ENCODE peak calls at places on chromosomes 5 and 9, in seven cellular contexts. P, S, H, U, C, D and B are unnamed samples.
A peak's percentile ranks its signal among the peaks of the same experiment; 100 is the strongest.

GRCh38 chr5:64518784-64519183 is 13.0 kb downstream of the RGS7BP start:
- DNase-seq in P (no peak), U (no peak), C (no peak), D (no peak), H (no peak), S (no peak), B (no peak)

GRCh38 chr5:62431735-62432617 is 19.4 kb downstream of the IPO11 start:
- DNase-seq in H (no peak), U (no peak), C (no peak), P (no peak), D (no peak), S (no peak), B (no peak)

GRCh38 chr9:109558718-109559151 is 60.6 kb upstream of the PTPN3 start:
- DNase-seq in D (no peak), H (no peak), C (no peak), U (peak; percentile 59), S (no peak), P (no peak), B (no peak)

GRCh38 chr5:38453506-38453905 is 102.9 kb downstream of the LIFR start:
- DNase-seq in D (no peak), S (no peak), H (no peak), U (no peak), C (no peak), P (no peak), B (no peak)

GRCh38 chr5:146051678-146052077 is 53.7 kb downstream of the PLAC8L1 start:
- DNase-seq in U (no peak), H (no peak), D (peak; percentile 29), S (no peak), C (peak; percentile 53), P (no peak), B (peak; percentile 85)

GRCh38 chr9:4497855-4498254 is 7.6 kb downstream of the SLC1A1 start:
- DNase-seq in H (no peak), C (peak; percentile 29), P (no peak), U (no peak), D (no peak), S (no peak), B (peak; percentile 39)

GRCh38 chr5:98402130-98402529 is 371.3 kb upstream of the RGMB start:
- DNase-seq in U (no peak), C (no peak), H (no peak), P (no peak), D (no peak), S (no peak), B (no peak)

GRCh38 chr9:134055981-134056461 is 11.8 kb downstream of the BRD3 start:
- DNase-seq in P (no peak), U (peak; percentile 79), S (no peak), C (no peak), H (no peak), D (no peak), B (peak; percentile 62)

GRCh38 chr9:36276840-36277239 is 18.6 kb upstream of the GNE start:
- DNase-seq in H (no peak), D (no peak), P (no peak), U (peak; percentile 83), S (no peak), C (peak; percentile 63), B (peak; percentile 90)

GRCh38 chr5:57317341-57317740 is 143.5 kb downstream of the GPBP1 start:
- DNase-seq in H (no peak), D (no peak), S (no peak), P (no peak), U (peak; percentile 27), C (no peak), B (no peak)

GRCh38 chr9:107588393-107588792 is 98.8 kb upstream of the KLF4 start:
- DNase-seq in S (no peak), C (no peak), H (no peak), D (no peak), U (no peak), P (no peak), B (no peak)

GRCh38 chr9:132989014-132989310 is 10.5 kb downstream of the GFI1B start:
- DNase-seq in P (no peak), U (no peak), D (no peak), H (no peak), S (no peak), C (no peak), B (no peak)

GRCh38 chr5:127536687-127537086 is 19.2 kb downstream of the PRRC1 start:
- DNase-seq in U (no peak), P (no peak), D (peak; percentile 14), S (no peak), H (no peak), C (peak; percentile 21), B (peak; percentile 8)

GRCh38 chr5:71922584-71923106 is 184.6 kb upstream of the MAP1B start:
- DNase-seq in H (no peak), P (peak; percentile 37), D (peak; percentile 95), S (no peak), U (no peak), C (peak; percentile 45), B (peak; percentile 64)

GRCh38 chr5:157808043-157808442 is 50.9 kb downstream of the CLINT1 start:
- DNase-seq in C (no peak), H (no peak), U (no peak), S (no peak), P (no peak), D (no peak), B (no peak)

GRCh38 chr5:72470817-72471216 is 36.4 kb downstream of the ZNF366 start:
- DNase-seq in D (no peak), C (no peak), S (no peak), P (no peak), U (no peak), H (no peak), B (peak; percentile 48)

GRCh38 chr5:11234501-11234911 is 473.5 kb upstream of the DAP start:
- DNase-seq in S (no peak), U (no peak), D (no peak), C (no peak), H (no peak), P (no peak), B (no peak)

GRCh38 chr5:181084631-181085195 is 44.6 kb downstream of the BTNL9 start:
- DNase-seq in H (no peak), P (no peak), D (peak; percentile 19), C (no peak), U (no peak), S (no peak), B (no peak)

GRCh38 chr5:135010502-135011354 is 23.3 kb downstream of the PITX1 start:
- DNase-seq in H (no peak), U (no peak), C (no peak), S (no peak), P (no peak), D (no peak), B (peak; percentile 27)

DNA sequence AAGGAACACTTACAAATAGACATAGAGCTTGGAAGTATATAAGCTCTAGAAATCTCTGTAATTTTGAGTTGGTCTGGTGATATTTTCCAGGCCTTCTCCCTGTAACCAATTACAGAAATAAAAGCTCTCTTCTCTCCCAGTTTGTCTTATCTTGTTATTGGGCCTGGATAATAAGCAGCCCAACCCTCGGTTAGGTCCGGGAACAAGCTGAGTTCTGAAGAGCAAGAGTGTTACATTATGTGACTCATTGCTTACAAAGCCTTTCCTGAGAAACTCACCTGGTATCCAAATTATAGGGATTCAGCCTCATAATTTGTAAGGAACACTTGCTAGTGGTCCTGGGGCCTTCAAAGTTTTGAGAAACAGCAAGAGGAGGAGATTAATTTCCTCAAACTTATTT is 1146.1 kb downstream of the CDH9 start:
- DNase-seq in P (no peak), D (peak; percentile 23), S (no peak), H (no peak), U (no peak), C (no peak), B (no peak)
- H2BK120ac ChIP-seq in P (no peak overlapping the region), D (no peak overlapping the region), S (no peak overlapping the region), H (no peak overlapping the region), U (no peak overlapping the region), C (no peak overlapping the region), B (no peak overlapping the region)

DNA sequence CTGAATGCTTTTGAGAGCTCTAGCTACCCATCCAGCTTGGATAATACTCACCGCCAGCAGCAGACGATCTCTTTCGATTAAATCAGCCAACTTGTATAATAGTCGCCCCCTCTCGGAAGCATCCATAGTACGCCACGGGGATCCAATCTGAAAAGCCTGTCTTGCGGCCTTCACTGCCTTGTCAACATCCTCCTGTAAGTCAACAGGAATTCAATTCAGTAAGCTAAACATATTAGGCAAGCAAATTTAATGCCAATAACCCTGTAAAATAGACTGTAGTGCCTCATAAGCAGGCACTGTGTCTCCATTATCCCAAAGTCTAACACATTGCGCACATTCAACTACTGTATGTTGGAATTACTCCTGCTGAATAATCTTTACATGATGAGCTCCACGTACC is 22.0 kb downstream of the ALDH1A1 start:
- DNase-seq in P (peak; percentile 55), S (no peak), C (no peak), U (no peak), D (peak; percentile 51), H (peak; percentile 50), B (no peak)
- H2BK120ac ChIP-seq in P (no peak overlapping the region), S (no peak overlapping the region), C (no peak overlapping the region), U (no peak overlapping the region), D (no peak overlapping the region), H (no peak overlapping the region), B (no peak overlapping the region)

GRCh38 chr9:69425402-69425801 is 100.4 kb downstream of the ENTREP1 start:
- DNase-seq in P (no peak), U (no peak), H (no peak), S (no peak), D (no peak), C (no peak), B (no peak)
- H2BK120ac ChIP-seq in P (no peak overlapping the region), U (no peak overlapping the region), H (no peak overlapping the region), S (no peak overlapping the region), D (no peak overlapping the region), C (no peak overlapping the region), B (no peak overlapping the region)

GRCh38 chr5:60544162-60544561 is 155.8 kb downstream of the DEPDC1B start:
- DNase-seq in U (no peak), D (no peak), S (no peak), P (no peak), C (no peak), H (no peak), B (no peak)

GRCh38 chr5:60541980-60542379 is 158.0 kb downstream of the DEPDC1B start:
- DNase-seq in C (peak; percentile 87), P (no peak), D (peak; percentile 20), S (no peak), H (no peak), U (peak; percentile 38), B (peak; percentile 50)

GRCh38 chr5:60540855-60541805 is 158.8 kb downstream of the DEPDC1B start:
- DNase-seq in P (no peak), S (no peak), H (no peak), D (peak; percentile 58), C (peak; percentile 86), U (no peak), B (peak; percentile 53)

GRCh38 chr5:60535198-60535597 is 164.8 kb downstream of the DEPDC1B start:
- DNase-seq in P (no peak), S (no peak), H (no peak), D (no peak), C (no peak), U (no peak), B (no peak)

GRCh38 chr5:60538955-60539866 is 160.8 kb downstream of the DEPDC1B start:
- DNase-seq in U (no peak), P (no peak), H (no peak), S (no peak), C (peak; percentile 74), D (no peak), B (peak; percentile 5)
- H2BK120ac ChIP-seq in U (no peak overlapping the region), P (no peak overlapping the region), H (no peak overlapping the region), S (no peak overlapping the region), C (no peak overlapping the region), D (no peak overlapping the region), B (no peak overlapping the region)